ENCODE peak calls at places on chromosomes 6 and 20, in four cellular contexts. One of them, this sample, is unnamed.

GRCh38 chr6:151075527-151075926 is 164.2 kb upstream of the AKAP12 start:
- DNase-seq in brain microvascular endothelial cell: no peak
- DNase-seq in fibroblast of lung: peak
- DNase-seq in choroid plexus epithelial cell: peak
- DNase-seq in this sample: no peak

GRCh38 chr6:40937491-40937890 is 101.5 kb downstream of the UNC5CL start:
- DNase-seq in brain microvascular endothelial cell: no peak
- DNase-seq in fibroblast of lung: no peak
- DNase-seq in choroid plexus epithelial cell: peak
- DNase-seq in this sample: no peak

GRCh38 chr20:53463101-53463972 is 130.3 kb downstream of the ZNF217 start:
- DNase-seq in choroid plexus epithelial cell: no peak
- DNase-seq in brain microvascular endothelial cell: no peak
- DNase-seq in fibroblast of lung: no peak
- DNase-seq in this sample: no peak

GRCh38 chr6:110652520-110652919 is 162.7 kb downstream of the CDK19 start:
- DNase-seq in brain microvascular endothelial cell: no peak
- DNase-seq in fibroblast of lung: no peak
- DNase-seq in choroid plexus epithelial cell: peak
- DNase-seq in this sample: no peak

GRCh38 chr6:16723833-16724232 is 37.4 kb downstream of the ATXN1 start:
- DNase-seq in brain microvascular endothelial cell: peak
- DNase-seq in fibroblast of lung: peak
- DNase-seq in choroid plexus epithelial cell: peak
- DNase-seq in this sample: no peak

GRCh38 chr20:9408422-9409300 is 105.7 kb upstream of the LAMP5 start:
- DNase-seq in choroid plexus epithelial cell: peak
- DNase-seq in brain microvascular endothelial cell: peak
- DNase-seq in fibroblast of lung: peak
- DNase-seq in this sample: no peak

GRCh38 chr6:53426544-53427270 is 78.0 kb upstream of the ELOVL5 start:
- DNase-seq in fibroblast of lung: no peak
- DNase-seq in brain microvascular endothelial cell: no peak
- DNase-seq in choroid plexus epithelial cell: no peak
- DNase-seq in this sample: peak

GRCh38 chr20:19423097-19423891 is 210.9 kb downstream of the SLC24A3 start:
- DNase-seq in fibroblast of lung: no peak
- DNase-seq in brain microvascular endothelial cell: no peak
- DNase-seq in choroid plexus epithelial cell: no peak
- DNase-seq in this sample: no peak

GRCh38 chr6:143902827-143903226 is 38.6 kb downstream of the ZC2HC1B start:
- DNase-seq in choroid plexus epithelial cell: no peak
- DNase-seq in brain microvascular endothelial cell: no peak
- DNase-seq in fibroblast of lung: no peak
- DNase-seq in this sample: no peak

GRCh38 chr20:16761305-16761829 is 13.2 kb downstream of the OTOR start:
- DNase-seq in fibroblast of lung: peak
- DNase-seq in choroid plexus epithelial cell: peak
- DNase-seq in brain microvascular endothelial cell: peak
- DNase-seq in this sample: peak

GRCh38 chr6:36827261-36828079 is 11.8 kb downstream of the CPNE5 start:
- DNase-seq in choroid plexus epithelial cell: peak
- DNase-seq in brain microvascular endothelial cell: peak
- DNase-seq in fibroblast of lung: peak
- DNase-seq in this sample: no peak

GRCh38 chr6:68049562-68049961 is 585.5 kb upstream of the ADGRB3 start:
- DNase-seq in choroid plexus epithelial cell: no peak
- DNase-seq in fibroblast of lung: no peak
- DNase-seq in brain microvascular endothelial cell: no peak
- DNase-seq in this sample: no peak

GRCh38 chr6:44869321-44869897 is 458.7 kb upstream of the RUNX2 start:
- DNase-seq in fibroblast of lung: no peak
- DNase-seq in brain microvascular endothelial cell: no peak
- DNase-seq in choroid plexus epithelial cell: peak
- DNase-seq in this sample: peak

GRCh38 chr6:25173951-25174474 is 105.2 kb upstream of the CARMIL1 start:
- DNase-seq in fibroblast of lung: peak
- DNase-seq in brain microvascular endothelial cell: peak
- DNase-seq in choroid plexus epithelial cell: peak
- DNase-seq in this sample: no peak

GRCh38 chr20:24647713-24648112 is 178.3 kb downstream of the SYNDIG1 start:
- DNase-seq in choroid plexus epithelial cell: no peak
- DNase-seq in brain microvascular endothelial cell: no peak
- DNase-seq in fibroblast of lung: no peak
- DNase-seq in this sample: no peak

GRCh38 chr6:92559002-92559401 is 860.4 kb downstream of the EPHA7 start:
- DNase-seq in brain microvascular endothelial cell: no peak
- DNase-seq in choroid plexus epithelial cell: peak
- DNase-seq in fibroblast of lung: peak
- DNase-seq in this sample: no peak

GRCh38 chr6:27791182-27791939 is 120.8 kb downstream of the OR2B2 start:
- DNase-seq in brain microvascular endothelial cell: peak
- DNase-seq in choroid plexus epithelial cell: peak
- DNase-seq in fibroblast of lung: peak
- DNase-seq in this sample: peak

GRCh38 chr20:37649635-37650244 is 44.1 kb upstream of the CTNNBL1 start:
- DNase-seq in brain microvascular endothelial cell: no peak
- DNase-seq in choroid plexus epithelial cell: no peak
- DNase-seq in fibroblast of lung: no peak
- DNase-seq in this sample: no peak

DNA sequence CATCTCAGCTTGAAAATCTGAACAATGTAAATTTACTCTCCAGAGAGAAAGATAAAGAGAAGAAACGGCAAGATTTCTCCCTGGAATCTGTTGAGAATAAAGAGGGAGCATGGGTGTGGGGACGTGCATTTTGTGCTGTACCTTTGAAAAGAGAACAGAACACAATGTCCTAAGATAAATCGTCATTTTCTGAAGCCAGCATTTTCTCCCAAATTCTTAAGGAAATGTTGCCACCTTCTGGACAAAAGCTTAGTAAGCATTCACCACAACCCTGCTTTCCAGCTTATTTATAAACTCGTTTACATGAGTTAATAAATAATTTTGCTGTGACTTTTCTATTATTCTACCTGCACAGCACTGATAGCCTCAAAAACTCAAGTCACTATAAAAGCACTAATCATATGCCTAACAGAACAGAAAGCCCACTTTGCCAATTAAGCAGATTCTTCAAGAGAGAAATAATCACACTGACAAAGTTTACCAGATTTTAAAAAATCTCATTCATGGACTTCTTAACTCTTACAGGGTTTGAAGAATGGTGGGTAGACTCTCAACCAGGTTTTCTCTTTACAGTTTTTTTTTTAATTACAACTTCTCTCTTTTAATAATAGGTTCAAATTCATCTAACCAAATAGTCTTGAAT is 155.8 kb downstream of the MBOAT1 start:
- DNase-seq in fibroblast of lung: peak
- DNase-seq in choroid plexus epithelial cell: peak
- DNase-seq in brain microvascular endothelial cell: peak
- DNase-seq in this sample: peak
- TF ChIP-seq CTCF in fibroblast of lung: peak
- TF ChIP-seq CTCF in choroid plexus epithelial cell: peak
- TF ChIP-seq CTCF in brain microvascular endothelial cell: peak
- TF ChIP-seq CTCF in this sample: peak

GRCh38 chr20:58850693-58851174 is at the start of gene GNAS-AS1:
- DNase-seq in brain microvascular endothelial cell: peak
- DNase-seq in choroid plexus epithelial cell: peak
- DNase-seq in fibroblast of lung: peak
- DNase-seq in this sample: peak
- TF ChIP-seq CTCF in brain microvascular endothelial cell: no peak
- TF ChIP-seq CTCF in choroid plexus epithelial cell: no peak
- TF ChIP-seq CTCF in fibroblast of lung: no peak
- TF ChIP-seq CTCF in this sample: peak

GRCh38 chr6:107729098-107729497 is 95.0 kb downstream of the SCML4 start:
- DNase-seq in brain microvascular endothelial cell: no peak
- DNase-seq in fibroblast of lung: no peak
- DNase-seq in choroid plexus epithelial cell: no peak
- DNase-seq in this sample: no peak
- TF ChIP-seq CTCF in brain microvascular endothelial cell: peak
- TF ChIP-seq CTCF in fibroblast of lung: no peak
- TF ChIP-seq CTCF in choroid plexus epithelial cell: peak
- TF ChIP-seq CTCF in this sample: no peak

GRCh38 chr6:34974249-34974642 is 85.2 kb downstream of the ANKS1A start:
- DNase-seq in brain microvascular endothelial cell: no peak
- DNase-seq in fibroblast of lung: no peak
- DNase-seq in choroid plexus epithelial cell: no peak
- DNase-seq in this sample: no peak

GRCh38 chr6:34970487-34970886 is 81.4 kb downstream of the ANKS1A start:
- DNase-seq in choroid plexus epithelial cell: no peak
- DNase-seq in brain microvascular endothelial cell: no peak
- DNase-seq in fibroblast of lung: peak
- DNase-seq in this sample: no peak

GRCh38 chr6:34970962-34971361 is 81.9 kb downstream of the ANKS1A start:
- DNase-seq in brain microvascular endothelial cell: no peak
- DNase-seq in fibroblast of lung: peak
- DNase-seq in choroid plexus epithelial cell: peak
- DNase-seq in this sample: no peak

GRCh38 chr6:34969662-34970265 is 80.7 kb downstream of the ANKS1A start:
- DNase-seq in fibroblast of lung: no peak
- DNase-seq in brain microvascular endothelial cell: no peak
- DNase-seq in choroid plexus epithelial cell: peak
- DNase-seq in this sample: no peak

DNA sequence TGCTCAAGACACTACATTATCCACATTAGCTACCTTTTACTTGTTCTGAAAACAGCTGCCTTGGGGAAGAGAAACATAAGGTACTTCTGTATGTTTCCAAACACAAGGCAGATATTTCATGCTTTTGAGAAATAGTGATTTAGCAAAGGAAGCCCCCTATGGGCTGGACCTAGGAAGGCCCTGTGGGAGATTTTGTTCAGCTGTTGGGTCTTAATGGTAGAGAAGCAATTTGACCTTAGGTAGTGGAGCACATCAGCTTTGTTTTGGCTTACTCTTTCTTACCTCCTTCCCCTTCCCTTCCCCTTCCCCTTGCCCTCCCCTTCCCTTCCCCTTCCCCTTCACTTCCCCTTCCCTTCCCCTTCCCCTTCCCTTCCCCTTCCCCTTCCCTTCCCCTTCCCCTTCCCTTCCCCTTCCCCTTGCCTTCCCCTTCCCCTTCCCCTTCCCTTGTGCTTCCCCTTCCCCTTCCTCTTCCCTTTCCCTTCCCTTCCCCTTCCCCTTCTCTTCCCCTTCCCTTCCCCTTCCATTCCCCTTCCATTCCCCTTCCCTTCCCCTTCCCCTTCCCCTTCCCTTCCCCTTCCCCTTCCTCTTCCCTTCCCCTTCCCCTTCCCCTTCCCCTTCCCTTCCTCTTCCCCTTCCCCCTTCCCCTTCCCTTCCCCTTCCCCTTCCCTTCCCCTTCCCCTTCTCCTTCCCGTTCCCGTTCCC is 84.6 kb downstream of the ANKS1A start:
- DNase-seq in fibroblast of lung: no peak
- DNase-seq in choroid plexus epithelial cell: peak
- DNase-seq in brain microvascular endothelial cell: no peak
- DNase-seq in this sample: no peak
- TF ChIP-seq CTCF in fibroblast of lung: peak
- TF ChIP-seq CTCF in choroid plexus epithelial cell: peak
- TF ChIP-seq CTCF in brain microvascular endothelial cell: peak
- TF ChIP-seq CTCF in this sample: no peak

DNA sequence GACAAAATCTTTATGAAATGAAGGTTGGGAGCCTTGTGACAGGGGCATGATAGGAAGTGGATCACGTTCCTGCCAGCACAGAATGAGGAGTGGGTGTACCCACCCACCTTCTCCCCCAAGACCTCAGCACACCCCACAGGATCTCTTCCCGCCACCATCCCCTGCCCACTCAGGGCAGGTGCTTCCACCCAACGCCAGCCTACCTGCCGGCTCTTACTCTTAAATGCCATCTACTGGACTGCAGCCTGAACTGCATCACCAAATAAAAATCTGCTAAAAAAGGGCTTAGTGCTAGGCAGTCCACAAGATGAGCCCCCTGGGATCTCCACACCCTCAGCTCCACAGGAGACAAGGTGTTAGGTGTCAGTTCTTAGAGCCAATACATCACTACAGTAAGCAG is 20.6 kb downstream of the DTNBP1 start:
- DNase-seq in choroid plexus epithelial cell: peak
- DNase-seq in brain microvascular endothelial cell: no peak
- DNase-seq in fibroblast of lung: no peak
- DNase-seq in this sample: no peak
- TF ChIP-seq CTCF in choroid plexus epithelial cell: peak
- TF ChIP-seq CTCF in brain microvascular endothelial cell: peak
- TF ChIP-seq CTCF in fibroblast of lung: peak
- TF ChIP-seq CTCF in this sample: no peak

This sample was measured in GM10248.